ENCODE peak calls at places on chromosomes 3 and 15, in nine cellular contexts. V is bronchial epithelial cell, J is BJ, C is cardiac fibroblast, Z is fibroblast of lung, A is heart right ventricle, T is endothelial cell, F is right lobe of liver, M is A549. I is an unnamed sample.

GRCh38 chr15:45670061-45670460 is 35.2 kb downstream of the SQOR start:
- DNase-seq in V (no peak), J (peak; percentile 55), C (no peak), Z (peak; percentile 5), A (no peak), T (no peak), F (no peak), M (no peak), I (no peak)

GRCh38 chr3:5231067-5231466 is 43.6 kb downstream of the EDEM1 start:
- DNase-seq in V (no peak), J (no peak), C (no peak), Z (no peak), A (no peak), T (no peak), F (no peak), M (no peak), I (no peak)

GRCh38 chr15:60529332-60529731 is 50.4 kb upstream of the ICE2 start:
- DNase-seq in V (no peak), J (no peak), C (no peak), Z (no peak), A (no peak), T (no peak), F (no peak), M (no peak), I (no peak)

GRCh38 chr3:172065967-172066762 is 26.8 kb downstream of the FNDC3B start:
- DNase-seq in V (peak; percentile 17), J (no peak), C (peak; percentile 73), Z (peak; percentile 32), A (no peak), T (no peak), F (no peak), M (peak; percentile 19), I (no peak)

GRCh38 chr3:33437556-33438283 is 2.5 kb downstream of the UBP1 start:
- DNase-seq in V (peak; percentile 44), J (no peak), C (peak; percentile 71), Z (peak; percentile 54), A (peak; percentile 24), T (peak; percentile 38), F (no peak), M (no peak), I (no peak)

GRCh38 chr3:194205675-194206133 is 69.8 kb downstream of the HES1 start:
- DNase-seq in V (peak; percentile 30), J (no peak), C (no peak), Z (no peak), A (no peak), T (peak; percentile 44), F (no peak), M (no peak), I (peak; percentile 10)

GRCh38 chr15:65385868-65386253 is 8.1 kb upstream of the IGDCC3 start:
- DNase-seq in V (no peak), J (no peak), C (peak; percentile 79), Z (no peak), A (peak; percentile 48), T (no peak), F (no peak), M (no peak), I (no peak)

GRCh38 chr3:50591196-50591741 is 20.3 kb downstream of the CISH start:
- DNase-seq in V (no peak), J (no peak), C (no peak), Z (no peak), A (no peak), T (no peak), F (no peak), M (no peak), I (peak; percentile 65)

GRCh38 chr3:190044142-190044541 is 76.6 kb downstream of the P3H2 start:
- DNase-seq in V (no peak), J (peak; percentile 77), C (peak; percentile 36), Z (peak; percentile 32), A (no peak), T (no peak), F (no peak), M (no peak), I (no peak)

GRCh38 chr15:25057574-25057973 is 102.8 kb downstream of the SNRPN start:
- DNase-seq in V (no peak), J (no peak), C (no peak), Z (no peak), A (peak; percentile 1), T (no peak), F (no peak), M (no peak), I (no peak)

GRCh38 chr15:25055356-25056068 is 100.7 kb downstream of the SNRPN start:
- DNase-seq in V (no peak), J (no peak), C (no peak), Z (no peak), A (peak; percentile 2), T (no peak), F (peak; percentile 35), M (no peak), I (no peak)

GRCh38 chr15:25058080-25058785 is 103.4 kb downstream of the SNRPN start:
- DNase-seq in V (no peak), J (no peak), C (no peak), Z (no peak), A (no peak), T (no peak), F (peak; percentile 28), M (no peak), I (no peak)

GRCh38 chr15:25054943-25055342 is 100.2 kb downstream of the SNRPN start:
- DNase-seq in V (no peak), J (no peak), C (no peak), Z (no peak), A (no peak), T (no peak), F (no peak), M (no peak), I (no peak)

DNA sequence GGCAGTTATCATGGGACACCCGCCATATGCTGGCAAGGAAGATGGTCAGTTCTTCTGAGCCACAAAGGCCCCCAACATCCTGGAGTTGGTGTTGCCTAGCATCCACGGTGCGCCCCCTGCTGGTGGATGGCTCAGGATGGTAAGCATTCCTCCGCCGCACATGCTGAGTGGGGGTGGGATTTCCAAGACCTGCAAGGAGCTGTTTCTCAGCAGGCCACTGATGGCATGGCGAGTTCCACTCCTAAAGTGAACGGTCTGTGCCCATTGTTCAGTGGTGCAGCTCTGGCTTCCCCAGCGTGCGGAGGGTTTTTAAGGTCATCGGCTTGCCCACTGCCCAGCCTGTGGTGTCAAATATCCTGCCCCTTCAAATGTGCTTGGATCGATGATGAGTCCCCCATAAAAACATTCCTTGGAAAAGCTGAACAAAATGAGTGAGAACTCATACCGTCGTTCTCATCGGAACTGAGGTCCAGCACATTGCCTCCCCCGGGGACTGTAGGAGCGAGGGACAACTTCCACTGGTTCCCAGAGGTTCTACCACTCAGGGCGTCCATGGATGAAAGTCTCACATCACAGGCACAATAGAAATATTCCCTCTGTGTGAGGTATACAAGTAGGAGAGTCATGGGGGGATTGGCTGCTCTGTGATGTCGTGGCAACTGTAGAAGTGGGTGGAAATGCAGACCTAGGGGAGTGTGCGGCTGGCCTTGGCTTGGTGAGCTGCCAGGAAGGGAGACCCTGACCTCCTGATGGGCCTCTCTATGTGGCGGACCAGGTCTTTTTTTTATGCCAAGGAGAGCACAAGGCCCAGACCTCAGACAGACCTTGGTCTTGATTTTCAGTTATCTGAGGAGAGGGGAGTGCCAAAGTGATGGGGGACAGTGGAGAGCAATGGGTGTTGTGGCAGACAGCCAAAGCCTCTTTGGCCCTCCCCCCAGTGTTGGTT is 102.0 kb downstream of the SNRPN start:
- DNase-seq in V (no peak), J (no peak), C (no peak), Z (no peak), A (peak; percentile 3), T (no peak), F (peak; percentile 35), M (no peak), I (peak; percentile 6)
- TF ChIP-seq CTCF in V (peak; percentile 7), J (no peak), C (peak; percentile 5), Z (peak; percentile 9), A (no peak), T (peak; percentile 40), F (no peak), M (no peak), I (no peak)

GRCh38 chr15:77784361-77785292 is 151.9 kb upstream of the LINGO1 start:
- DNase-seq in V (peak; percentile 1), J (no peak), C (peak; percentile 49), Z (peak; percentile 2), A (no peak), T (peak; percentile 45), F (no peak), M (peak; percentile 84), I (peak; percentile 61)
- TF ChIP-seq CTCF in V (peak; percentile 43), J (peak; percentile 44), C (peak; percentile 36), Z (peak; percentile 37), A (no peak), T (peak; percentile 64), F (no peak), M (peak; percentile 63), I (peak; percentile 64)

GRCh38 chr3:19029837-19030835 is 118.2 kb upstream of the KCNH8 start:
- DNase-seq in V (peak; percentile 33), J (no peak), C (no peak), Z (no peak), A (no peak), T (no peak), F (no peak), M (no peak), I (peak; percentile 49)
- TF ChIP-seq CTCF in V (no peak), J (no peak), C (no peak), Z (no peak), A (peak; percentile 25), T (no peak), F (no peak), M (no peak), I (no peak)

GRCh38 chr3:52150357-52150756 is 3.9 kb downstream of the POC1A start:
- DNase-seq in V (no peak), J (no peak), C (no peak), Z (no peak), A (no peak), T (no peak), F (no peak), M (no peak), I (no peak)

GRCh38 chr3:52155912-52156311 is 1.7 kb upstream of the POC1A start:
- DNase-seq in V (no peak), J (no peak), C (no peak), Z (no peak), A (no peak), T (no peak), F (no peak), M (no peak), I (no peak)

GRCh38 chr3:52150860-52151259 is 3.4 kb downstream of the POC1A start:
- DNase-seq in V (no peak), J (no peak), C (no peak), Z (no peak), A (no peak), T (no peak), F (no peak), M (no peak), I (no peak)

GRCh38 chr3:52154135-52155094 is at the start of gene POC1A:
- DNase-seq in V (peak; percentile 93), J (peak; percentile 93), C (peak; percentile 99), Z (peak; percentile 97), A (peak; percentile 97), T (peak; percentile 89), F (peak; percentile 98), M (peak; percentile 90), I (peak; percentile 96)

DNA sequence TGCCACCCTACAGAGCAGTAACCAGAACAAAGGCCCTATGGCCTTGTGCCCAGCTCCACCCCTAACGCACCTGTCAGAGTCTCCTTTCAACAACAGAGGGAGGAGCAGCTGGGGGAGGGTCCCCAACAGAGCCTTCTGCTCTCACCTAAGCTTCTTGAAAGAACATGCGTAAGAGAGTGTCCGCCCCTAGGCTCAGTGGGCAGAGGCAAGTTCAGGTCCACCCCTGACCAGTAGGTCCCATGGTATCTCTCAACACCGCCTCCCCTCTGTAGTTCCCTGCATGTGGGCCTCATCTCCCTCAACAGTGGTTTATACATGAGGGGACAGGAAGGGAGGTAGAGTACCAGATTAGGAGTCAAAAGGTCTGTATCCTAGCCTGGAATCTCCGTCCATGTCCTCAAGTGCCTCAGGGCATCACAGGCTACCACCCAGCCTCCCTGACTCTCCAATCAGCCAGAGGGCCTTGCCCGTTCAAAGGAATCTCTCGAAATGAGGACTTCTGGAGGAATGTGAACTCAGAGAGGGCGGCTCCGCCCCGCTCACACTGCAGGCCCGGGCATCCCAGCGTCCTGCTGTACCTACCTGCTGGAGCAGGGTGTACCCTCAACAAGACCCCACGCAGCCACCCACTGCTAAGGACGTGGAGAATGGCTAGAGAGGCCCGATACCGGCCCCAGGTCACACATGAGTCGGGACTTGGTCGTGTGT is 680 bp downstream of the POC1A start:
- DNase-seq in V (peak; percentile 27), J (no peak), C (peak; percentile 27), Z (no peak), A (no peak), T (no peak), F (no peak), M (peak; percentile 25), I (peak; percentile 35)
- TF ChIP-seq CTCF in V (peak; percentile 3), J (no peak), C (no peak), Z (no peak), A (no peak), T (no peak), F (no peak), M (no peak), I (no peak)